ENCODE peak calls at places on chromosomes 13 and 19, in six cellular contexts. B is PC-3, P is PC-9, L is HCT116, W is hepatocyte, U is MM.1S. C is an unnamed sample. For H3K9me2, the result is how much of the 10 kb centered on the place peaks cover.

GRCh38 chr13:20826301-20826700 is 52.5 kb upstream of the EEF1AKMT1 start:
- DNase-seq in B (no peak), P (no peak), L (no peak), W (no peak), U (no peak), C (no peak)

GRCh38 chr19:5588906-5589676 is 21.3 kb upstream of the TINCR start:
- DNase-seq in B (no peak), P (no peak), L (no peak), W (no peak), U (no peak), C (no peak)

GRCh38 chr13:37406031-37406430 is 192.5 kb downstream of the POSTN start:
- DNase-seq in B (no peak), P (no peak), L (no peak), W (no peak), U (peak), C (no peak)

GRCh38 chr13:54799621-54800226 is 1771.1 kb downstream of the OLFM4 start:
- DNase-seq in B (no peak), P (no peak), L (no peak), W (no peak), U (no peak), C (peak)

GRCh38 chr13:112652512-112653458 is 37.1 kb upstream of the ATP11A start:
- DNase-seq in B (peak), P (no peak), L (no peak), W (no peak), U (no peak), C (no peak)

GRCh38 chr19:13817018-13817614 is 21.9 kb downstream of the ZSWIM4 start:
- DNase-seq in B (no peak), P (no peak), L (no peak), W (peak), U (peak), C (peak)

GRCh38 chr19:54320271-54320670 is 7.3 kb upstream of the LILRA5 start:
- DNase-seq in B (no peak), P (no peak), L (no peak), W (no peak), U (no peak), C (no peak)

GRCh38 chr13:93368705-93369104 is 142.1 kb downstream of the GPC6 start:
- DNase-seq in B (no peak), P (no peak), L (no peak), W (no peak), U (no peak), C (no peak)

GRCh38 chr19:6720369-6721112 is at the start of gene C3:
- DNase-seq in B (no peak), P (peak), L (no peak), W (peak), U (no peak), C (no peak)

GRCh38 chr19:13078897-13079541 is 23.6 kb downstream of the LYL1 start:
- DNase-seq in B (no peak), P (no peak), L (no peak), W (no peak), U (no peak), C (peak)

GRCh38 chr13:110600980-110601379 is 14.4 kb upstream of the NAXD start:
- DNase-seq in B (no peak), P (no peak), L (no peak), W (no peak), U (no peak), C (no peak)

GRCh38 chr13:39840201-39840600 is 184.7 kb downstream of the COG6 start:
- DNase-seq in B (peak), P (no peak), L (no peak), W (no peak), U (no peak), C (no peak)

GRCh38 chr13:24540236-24541126 is 27.9 kb upstream of the PARP4 start:
- DNase-seq in B (no peak), P (no peak), L (no peak), W (peak), U (no peak), C (peak)

GRCh38 chr19:15893498-15893897 is 4.4 kb downstream of the CYP4F2 start:
- DNase-seq in B (no peak), P (no peak), L (no peak), W (no peak), U (no peak), C (no peak)

GRCh38 chr19:13089139-13089856 is 13.4 kb downstream of the LYL1 start:
- DNase-seq in B (peak), P (no peak), L (no peak), W (no peak), U (peak), C (peak)

GRCh38 chr13:98843482-98843877 is 91.0 kb upstream of the SLC15A1 start:
- DNase-seq in B (no peak), P (no peak), L (no peak), W (no peak), U (no peak), C (no peak)

GRCh38 chr19:7705387-7706187 is 3.7 kb upstream of the FCER2 start:
- DNase-seq in B (no peak), P (no peak), L (no peak), W (no peak), U (no peak), C (no peak)

GRCh38 chr13:27973956-27974662 is 5.0 kb upstream of the CDX2 start:
- DNase-seq in B (no peak), P (no peak), L (no peak), W (no peak), U (no peak), C (no peak)
- TF ChIP-seq EZH2 in B (no peak), P (no peak), L (no peak), W (no peak), U (no peak), C (no peak)

DNA sequence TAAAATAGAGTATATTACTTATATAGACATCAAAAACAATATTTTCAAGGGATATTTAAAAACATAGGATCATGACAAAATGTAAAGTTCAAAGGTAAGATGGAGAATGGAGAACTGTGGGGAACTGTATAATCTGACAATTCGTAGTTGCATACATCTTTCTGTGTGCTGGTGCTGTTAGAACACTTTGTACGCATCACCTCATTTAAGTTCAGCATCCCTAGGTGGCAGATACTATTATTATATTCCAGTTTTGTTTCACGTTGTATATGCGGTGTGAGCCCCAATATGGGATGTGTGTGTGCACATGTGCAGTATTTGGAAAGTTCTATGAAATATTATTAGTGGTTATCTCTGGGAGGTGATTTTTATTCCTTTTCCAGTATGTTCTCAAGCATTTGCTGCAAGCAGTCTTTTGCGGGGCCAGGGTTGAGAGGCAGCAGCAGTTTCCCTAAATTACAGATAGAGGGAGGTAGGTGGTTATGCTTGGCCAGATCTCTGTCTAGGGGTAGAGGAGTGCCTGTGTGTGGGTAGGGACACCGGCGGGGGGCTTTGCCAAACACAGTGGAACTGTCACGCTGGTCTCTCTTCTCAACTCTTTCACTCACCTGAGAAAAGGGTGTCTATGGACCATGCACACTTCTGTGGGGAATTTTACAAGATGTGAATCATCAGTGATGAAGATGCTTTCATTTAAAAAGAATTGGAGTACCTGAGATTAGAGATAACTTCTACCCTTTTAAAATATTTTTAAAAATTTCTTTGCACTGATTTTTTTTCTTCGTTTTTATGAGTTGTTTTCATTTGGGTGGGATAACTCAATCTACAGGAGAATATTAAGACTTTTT is 55.6 kb upstream of the ALOX5AP start:
- DNase-seq in B (peak), P (no peak), L (no peak), W (peak), U (peak), C (peak)
- TF ChIP-seq CTCF in B (peak), P (peak), L (peak), W (peak), U (peak), C (peak)

GRCh38 chr13:80274643-80275042 is 66.3 kb downstream of the SPRY2 start:
- DNase-seq in B (peak), P (peak), L (no peak), W (no peak), U (no peak), C (no peak)
- H3K9me2 ChIP-seq in B (under half), P (under half), L (under half), W (under half), U (under half), C (under half)

DNA sequence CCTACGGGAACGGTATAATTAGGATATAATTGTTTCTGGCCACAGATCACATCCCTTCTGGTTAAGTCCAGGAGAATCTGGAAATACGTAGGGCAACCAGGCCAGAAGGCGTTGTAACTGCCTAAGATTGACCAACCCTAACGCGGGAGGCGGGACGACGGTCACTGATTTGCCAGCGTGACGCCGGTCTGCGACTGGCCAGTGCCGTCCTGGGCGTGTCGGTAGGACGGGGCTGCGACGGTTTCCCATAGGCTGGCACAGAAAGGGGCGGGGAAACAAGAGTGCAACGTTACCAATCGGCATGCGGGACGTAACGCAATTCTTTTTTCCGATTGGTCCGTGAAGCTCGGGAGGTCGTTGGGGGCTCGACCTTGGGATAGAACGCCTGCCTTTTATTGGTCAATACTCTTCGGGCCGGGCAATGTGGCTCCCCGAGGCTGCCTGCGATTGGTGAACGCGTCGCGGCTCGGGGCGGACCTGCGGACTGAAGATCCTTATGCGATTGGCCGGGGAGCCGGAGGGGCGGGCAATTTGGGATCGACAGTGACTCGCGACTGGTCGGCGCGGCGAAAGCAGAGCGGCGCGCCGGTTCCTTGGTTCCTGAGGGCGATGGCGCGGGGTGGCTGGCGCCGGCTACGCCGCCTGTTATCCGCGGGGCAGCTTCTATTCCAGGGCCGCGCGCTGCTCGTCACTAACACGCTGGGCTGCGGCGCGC is at the start of gene MPV17L2:
- DNase-seq in B (peak), P (peak), L (peak), W (peak), U (peak), C (peak)
- TF ChIP-seq EZH2 in B (no peak), P (no peak), L (no peak), W (no peak), U (no peak), C (no peak)

DNA sequence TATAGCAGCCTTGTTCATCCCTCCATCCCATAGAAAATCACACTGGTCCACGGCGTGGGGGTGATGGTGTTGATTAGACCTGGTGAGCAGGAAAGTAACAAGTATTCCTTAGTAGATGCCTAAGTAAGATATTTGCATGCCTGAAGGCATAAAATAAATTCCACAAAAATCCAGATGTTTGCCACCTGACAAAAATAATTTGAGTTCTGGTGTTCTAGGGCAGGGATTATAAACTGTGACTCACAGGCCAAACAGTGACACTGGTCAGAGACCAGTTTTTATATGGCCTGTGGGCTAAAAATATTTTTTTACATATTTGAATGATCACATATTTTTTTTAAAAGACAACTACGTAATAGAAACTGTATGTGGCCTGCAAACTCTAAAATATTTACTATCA is 310.7 kb downstream of the RFC3 start:
- DNase-seq in B (peak), P (no peak), L (no peak), W (no peak), U (no peak), C (no peak)
- TF ChIP-seq CTCF in B (no peak), P (no peak), L (no peak), W (no peak), U (no peak), C (no peak)

C was measured in GM23338.